ENCODE peak calls at places on chromosomes 13 and 19, in five cellular contexts. One of them, this sample, is unnamed.

GRCh38 chr13:93080587-93080986 is 146.0 kb upstream of the GPC6 start:
- DNase-seq in GM03348: no peak
- DNase-seq in NCI-H1105: peak; percentile 72
- DNase-seq in A673: peak; percentile 38
- DNase-seq in stimulated activated naive CD8-positive, alpha-beta T cell treated with anti-CD3 and anti-CD28 coated beads, Interleukin-15, amount 100 ng/mL, for 72 hours: no peak
- DNase-seq in this sample: no peak

GRCh38 chr13:37175996-37176395 is 70.5 kb upstream of the CSNK1A1L start:
- DNase-seq in A673: peak; percentile 76
- DNase-seq in GM03348: peak; percentile 49
- DNase-seq in stimulated activated naive CD8-positive, alpha-beta T cell treated with anti-CD3 and anti-CD28 coated beads, Interleukin-15, amount 100 ng/mL, for 72 hours: no peak
- DNase-seq in NCI-H1105: no peak
- DNase-seq in this sample: no peak

GRCh38 chr19:39156230-39156890 is 30.8 kb downstream of the PAK4 start:
- DNase-seq in stimulated activated naive CD8-positive, alpha-beta T cell treated with anti-CD3 and anti-CD28 coated beads, Interleukin-15, amount 100 ng/mL, for 72 hours: no peak
- DNase-seq in A673: no peak
- DNase-seq in GM03348: peak; percentile 72
- DNase-seq in NCI-H1105: no peak
- DNase-seq in this sample: no peak

GRCh38 chr13:20424959-20425358 is 100.7 kb downstream of the CRYL1 start:
- DNase-seq in stimulated activated naive CD8-positive, alpha-beta T cell treated with anti-CD3 and anti-CD28 coated beads, Interleukin-15, amount 100 ng/mL, for 72 hours: no peak
- DNase-seq in NCI-H1105: no peak
- DNase-seq in A673: no peak
- DNase-seq in GM03348: no peak
- DNase-seq in this sample: no peak

GRCh38 chr13:36344173-36344572 is 2.0 kb downstream of the SPART start:
- DNase-seq in NCI-H1105: no peak
- DNase-seq in A673: peak; percentile 80
- DNase-seq in stimulated activated naive CD8-positive, alpha-beta T cell treated with anti-CD3 and anti-CD28 coated beads, Interleukin-15, amount 100 ng/mL, for 72 hours: no peak
- DNase-seq in GM03348: peak; percentile 51
- DNase-seq in this sample: peak; percentile 72

GRCh38 chr13:87887459-87888123 is 216.4 kb downstream of the SLITRK5 start:
- DNase-seq in GM03348: no peak
- DNase-seq in stimulated activated naive CD8-positive, alpha-beta T cell treated with anti-CD3 and anti-CD28 coated beads, Interleukin-15, amount 100 ng/mL, for 72 hours: no peak
- DNase-seq in NCI-H1105: no peak
- DNase-seq in A673: no peak
- DNase-seq in this sample: no peak

GRCh38 chr19:51462276-51462675 is 4.0 kb upstream of the SIGLEC8 start:
- DNase-seq in NCI-H1105: no peak
- DNase-seq in GM03348: no peak
- DNase-seq in stimulated activated naive CD8-positive, alpha-beta T cell treated with anti-CD3 and anti-CD28 coated beads, Interleukin-15, amount 100 ng/mL, for 72 hours: no peak
- DNase-seq in A673: no peak
- DNase-seq in this sample: no peak

GRCh38 chr19:47002106-47002766 is 17.4 kb upstream of the NPAS1 start:
- DNase-seq in GM03348: no peak
- DNase-seq in A673: no peak
- DNase-seq in NCI-H1105: no peak
- DNase-seq in stimulated activated naive CD8-positive, alpha-beta T cell treated with anti-CD3 and anti-CD28 coated beads, Interleukin-15, amount 100 ng/mL, for 72 hours: no peak
- DNase-seq in this sample: no peak

GRCh38 chr19:1512671-1513491 is at the start of gene ADAMTSL5:
- DNase-seq in GM03348: peak; percentile 94
- DNase-seq in stimulated activated naive CD8-positive, alpha-beta T cell treated with anti-CD3 and anti-CD28 coated beads, Interleukin-15, amount 100 ng/mL, for 72 hours: peak; percentile 81
- DNase-seq in A673: no peak
- DNase-seq in NCI-H1105: no peak
- DNase-seq in this sample: peak; percentile 61

GRCh38 chr13:91698767-91699166 is 300.3 kb downstream of the GPC5 start:
- DNase-seq in NCI-H1105: no peak
- DNase-seq in A673: no peak
- DNase-seq in GM03348: no peak
- DNase-seq in stimulated activated naive CD8-positive, alpha-beta T cell treated with anti-CD3 and anti-CD28 coated beads, Interleukin-15, amount 100 ng/mL, for 72 hours: no peak
- DNase-seq in this sample: no peak

GRCh38 chr19:24140099-24140498 is 53.1 kb downstream of the ZNF254 start:
- DNase-seq in NCI-H1105: no peak
- DNase-seq in stimulated activated naive CD8-positive, alpha-beta T cell treated with anti-CD3 and anti-CD28 coated beads, Interleukin-15, amount 100 ng/mL, for 72 hours: no peak
- DNase-seq in A673: no peak
- DNase-seq in GM03348: no peak
- DNase-seq in this sample: no peak

GRCh38 chr19:33236696-33237390 is 11.2 kb upstream of the SLC7A10 start:
- DNase-seq in stimulated activated naive CD8-positive, alpha-beta T cell treated with anti-CD3 and anti-CD28 coated beads, Interleukin-15, amount 100 ng/mL, for 72 hours: no peak
- DNase-seq in GM03348: no peak
- DNase-seq in NCI-H1105: no peak
- DNase-seq in A673: no peak
- DNase-seq in this sample: no peak

GRCh38 chr19:30315159-30315558 is 57.0 kb upstream of the ZNF536 start:
- DNase-seq in NCI-H1105: no peak
- DNase-seq in stimulated activated naive CD8-positive, alpha-beta T cell treated with anti-CD3 and anti-CD28 coated beads, Interleukin-15, amount 100 ng/mL, for 72 hours: no peak
- DNase-seq in GM03348: no peak
- DNase-seq in A673: no peak
- DNase-seq in this sample: no peak

GRCh38 chr13:110350509-110350908 is 43.4 kb downstream of the COL4A2 start:
- DNase-seq in NCI-H1105: no peak
- DNase-seq in stimulated activated naive CD8-positive, alpha-beta T cell treated with anti-CD3 and anti-CD28 coated beads, Interleukin-15, amount 100 ng/mL, for 72 hours: no peak
- DNase-seq in GM03348: no peak
- DNase-seq in A673: no peak
- DNase-seq in this sample: no peak

GRCh38 chr19:34393031-34393430 is 11.2 kb upstream of the PDCD2L start:
- DNase-seq in NCI-H1105: no peak
- DNase-seq in GM03348: no peak
- DNase-seq in stimulated activated naive CD8-positive, alpha-beta T cell treated with anti-CD3 and anti-CD28 coated beads, Interleukin-15, amount 100 ng/mL, for 72 hours: no peak
- DNase-seq in A673: no peak
- DNase-seq in this sample: no peak

GRCh38 chr13:93848247-93848646 is 621.6 kb downstream of the GPC6 start:
- DNase-seq in stimulated activated naive CD8-positive, alpha-beta T cell treated with anti-CD3 and anti-CD28 coated beads, Interleukin-15, amount 100 ng/mL, for 72 hours: no peak
- DNase-seq in A673: no peak
- DNase-seq in GM03348: no peak
- DNase-seq in NCI-H1105: no peak
- DNase-seq in this sample: no peak

GRCh38 chr13:99012539-99012938 is 34.7 kb upstream of the DOCK9 start:
- DNase-seq in stimulated activated naive CD8-positive, alpha-beta T cell treated with anti-CD3 and anti-CD28 coated beads, Interleukin-15, amount 100 ng/mL, for 72 hours: no peak
- DNase-seq in A673: no peak
- DNase-seq in GM03348: no peak
- DNase-seq in NCI-H1105: no peak
- DNase-seq in this sample: no peak

GRCh38 chr13:49356224-49356623 is 87.6 kb downstream of the CAB39L start:
- DNase-seq in NCI-H1105: no peak
- DNase-seq in A673: no peak
- DNase-seq in stimulated activated naive CD8-positive, alpha-beta T cell treated with anti-CD3 and anti-CD28 coated beads, Interleukin-15, amount 100 ng/mL, for 72 hours: no peak
- DNase-seq in GM03348: peak; percentile 80
- DNase-seq in this sample: no peak

GRCh38 chr13:52463526-52463925 is 8.2 kb downstream of the CKAP2 start:
- DNase-seq in NCI-H1105: no peak
- DNase-seq in stimulated activated naive CD8-positive, alpha-beta T cell treated with anti-CD3 and anti-CD28 coated beads, Interleukin-15, amount 100 ng/mL, for 72 hours: no peak
- DNase-seq in GM03348: no peak
- DNase-seq in A673: no peak
- DNase-seq in this sample: no peak

GRCh38 chr13:97295279-97296182 is 73.4 kb downstream of the MBNL2 start:
- DNase-seq in NCI-H1105: no peak
- DNase-seq in GM03348: peak; percentile 24
- DNase-seq in A673: no peak
- DNase-seq in stimulated activated naive CD8-positive, alpha-beta T cell treated with anti-CD3 and anti-CD28 coated beads, Interleukin-15, amount 100 ng/mL, for 72 hours: no peak
- DNase-seq in this sample: no peak

GRCh38 chr13:40391788-40392187 is 274.7 kb downstream of the FOXO1 start:
- DNase-seq in NCI-H1105: no peak
- DNase-seq in GM03348: no peak
- DNase-seq in A673: no peak
- DNase-seq in stimulated activated naive CD8-positive, alpha-beta T cell treated with anti-CD3 and anti-CD28 coated beads, Interleukin-15, amount 100 ng/mL, for 72 hours: no peak
- DNase-seq in this sample: no peak

GRCh38 chr19:46786236-46787039 is 2.0 kb downstream of the SLC1A5 start:
- DNase-seq in GM03348: peak; percentile 84
- DNase-seq in A673: peak; percentile 85
- DNase-seq in NCI-H1105: no peak
- DNase-seq in stimulated activated naive CD8-positive, alpha-beta T cell treated with anti-CD3 and anti-CD28 coated beads, Interleukin-15, amount 100 ng/mL, for 72 hours: peak; percentile 93
- DNase-seq in this sample: peak; percentile 43

GRCh38 chr19:7293795-7294570 is at the start of gene INSR:
- DNase-seq in GM03348: peak; percentile 99
- DNase-seq in NCI-H1105: peak; percentile 86
- DNase-seq in stimulated activated naive CD8-positive, alpha-beta T cell treated with anti-CD3 and anti-CD28 coated beads, Interleukin-15, amount 100 ng/mL, for 72 hours: peak; percentile 83
- DNase-seq in A673: peak; percentile 93
- DNase-seq in this sample: peak; percentile 85

GRCh38 chr19:17001603-17002183 is 24.9 kb downstream of the CPAMD8 start:
- DNase-seq in stimulated activated naive CD8-positive, alpha-beta T cell treated with anti-CD3 and anti-CD28 coated beads, Interleukin-15, amount 100 ng/mL, for 72 hours: peak; percentile 82
- DNase-seq in GM03348: no peak
- DNase-seq in NCI-H1105: no peak
- DNase-seq in A673: no peak
- DNase-seq in this sample: no peak

GRCh38 chr13:32075150-32075851 is 43.7 kb downstream of the FRY start:
- DNase-seq in A673: no peak
- DNase-seq in NCI-H1105: no peak
- DNase-seq in stimulated activated naive CD8-positive, alpha-beta T cell treated with anti-CD3 and anti-CD28 coated beads, Interleukin-15, amount 100 ng/mL, for 72 hours: no peak
- DNase-seq in GM03348: no peak
- DNase-seq in this sample: no peak

GRCh38 chr13:109154146-109154545 is 524.7 kb downstream of the MYO16 start:
- DNase-seq in NCI-H1105: no peak
- DNase-seq in GM03348: no peak
- DNase-seq in A673: no peak
- DNase-seq in stimulated activated naive CD8-positive, alpha-beta T cell treated with anti-CD3 and anti-CD28 coated beads, Interleukin-15, amount 100 ng/mL, for 72 hours: no peak
- DNase-seq in this sample: no peak